ENCODE peak calls at places on chromosomes 11 and 22, in five cellular contexts. I is activated CD4-positive, alpha-beta T cell treated with anti-CD3 and anti-CD28 coated beads, Interleukin-2, amount 50 U/mL, for 24 hours; V is memory B cell; Q is EL; P is germinal center. J is an unnamed sample.

GRCh38 chr11:79956061-79956460 is 515.2 kb upstream of the TENM4 start:
- DNase-seq in Q (no peak), I (no peak), V (no peak), P (no peak), J (no peak)

GRCh38 chr11:88104408-88104807 is 70.8 kb downstream of the RAB38 start:
- DNase-seq in Q (no peak), V (no peak), P (no peak), I (no peak), J (no peak)

GRCh38 chr22:36365020-36365411 is 22.8 kb downstream of the MYH9 start:
- DNase-seq in V (peak; percentile 57), I (peak; percentile 67), Q (peak; percentile 99), P (no peak), J (peak; percentile 97)

GRCh38 chr11:92941676-92942571 is 27.5 kb upstream of the MTNR1B start:
- DNase-seq in I (no peak), Q (peak; percentile 48), P (peak; percentile 57), V (no peak), J (no peak)

GRCh38 chr11:44269369-44270351 is 40.3 kb downstream of the ALX4 start:
- DNase-seq in V (no peak), P (no peak), Q (peak; percentile 56), I (no peak), J (no peak)

GRCh38 chr11:116225236-116225635 is 547.6 kb downstream of the BUD13 start:
- DNase-seq in V (no peak), Q (no peak), P (no peak), I (no peak), J (no peak)

GRCh38 chr11:69470301-69470700 is 11.2 kb upstream of the LINC01488 start:
- DNase-seq in I (no peak), Q (no peak), P (no peak), V (no peak), J (no peak)

GRCh38 chr22:43446037-43446803 is 34.4 kb downstream of the MPPED1 start:
- DNase-seq in V (no peak), P (no peak), Q (no peak), I (no peak), J (no peak)

GRCh38 chr11:581342-581741 is 5.1 kb downstream of the PHRF1 start:
- DNase-seq in P (no peak), Q (no peak), I (no peak), V (no peak), J (no peak)

GRCh38 chr11:34501500-34501899 is 12.1 kb downstream of the ELF5 start:
- DNase-seq in Q (peak; percentile 82), P (no peak), V (no peak), I (no peak), J (no peak)

GRCh38 chr11:39011822-39012221 is 2413.8 kb upstream of the RAG2 start:
- DNase-seq in P (no peak), I (no peak), Q (no peak), V (no peak), J (no peak)

GRCh38 chr11:47399860-47400812 is 8.3 kb upstream of the SLC39A13 start:
- DNase-seq in P (peak; percentile 86), I (no peak), Q (no peak), V (peak; percentile 50), J (no peak)

GRCh38 chr11:108340958-108341357 is 118.1 kb downstream of the ATM start:
- DNase-seq in P (no peak), Q (no peak), V (no peak), I (no peak), J (no peak)

GRCh38 chr11:83736689-83737088 is 450.5 kb upstream of the CCDC90B start:
- DNase-seq in P (no peak), V (no peak), Q (no peak), I (no peak), J (no peak)

GRCh38 chr11:21289686-21290085 is 620.3 kb downstream of the NELL1 start:
- DNase-seq in Q (no peak), P (no peak), I (no peak), V (no peak), J (no peak)

GRCh38 chr22:23894710-23895598 is 771 bp downstream of the MIF start:
- DNase-seq in V (peak; percentile 63), Q (peak; percentile 82), P (peak; percentile 85), I (peak; percentile 46), J (peak; percentile 84)

GRCh38 chr22:26722159-26722558 is 64.8 kb downstream of the MIAT start:
- DNase-seq in V (no peak), I (no peak), P (no peak), Q (peak; percentile 84), J (no peak)

GRCh38 chr11:121414141-121414918 is 37.8 kb upstream of the SORL1 start:
- DNase-seq in I (no peak), V (no peak), P (no peak), Q (no peak), J (no peak)

GRCh38 chr11:112227002-112227401 is 774 bp downstream of the PTS start:
- DNase-seq in I (no peak), V (no peak), P (peak; percentile 5), Q (peak; percentile 36), J (peak; percentile 33)

GRCh38 chr22:23402275-23403151 is 177.6 kb downstream of the IGLL1 start:
- DNase-seq in P (peak; percentile 82), Q (peak; percentile 31), V (peak; percentile 65), I (no peak), J (peak; percentile 71)

J was measured in RKO.